ENCODE peak calls at places on chromosomes 3 and 15, in nine cellular contexts. I is EL; D is stimulated activated CD4-positive, alpha-beta T cell treated with anti-CD3 and anti-CD28 coated beads, Interleukin-2, amount 100 ng/mL, for 48 hours; A is CD4-positive, alpha-beta memory T cell; U is cardiac muscle cell; B is amniotic stem cell; K is NCI-H1436; H is stimulated activated CD8-positive, alpha-beta memory T cell treated with anti-CD3 and anti-CD28 coated beads, Interleukin-15, amount 100 ng/mL, for 4 hours; R is NCI-H2171. J is an unnamed sample.

GRCh38 chr15:38454687-38455071 is 752 bp downstream of the FAM98B start:
- DNase-seq in A (no peak), D (no peak), I (no peak), U (peak), R (no peak), H (no peak), K (no peak), B (no peak), J (no peak)

GRCh38 chr3:122231781-122232180 is 48.3 kb downstream of the CASR start:
- DNase-seq in R (no peak), I (no peak), B (no peak), U (no peak), D (no peak), H (no peak), K (no peak), A (no peak), J (no peak)

GRCh38 chr15:60070838-60071493 is 66.9 kb downstream of the FOXB1 start:
- DNase-seq in A (no peak), K (no peak), U (no peak), I (peak), R (no peak), D (no peak), H (no peak), B (peak), J (peak)

GRCh38 chr15:71730277-71731144 is 79.8 kb upstream of the NR2E3 start:
- DNase-seq in R (no peak), I (peak), H (no peak), K (peak), U (peak), B (peak), D (peak), A (peak), J (peak)

GRCh38 chr15:76169013-76169412 is 109.2 kb downstream of the TMEM266 start:
- DNase-seq in U (no peak), R (no peak), A (no peak), B (no peak), I (peak), K (no peak), D (no peak), H (no peak), J (no peak)

GRCh38 chr3:167714871-167715270 is 19.8 kb downstream of the PDCD10 start:
- DNase-seq in R (no peak), B (no peak), A (no peak), H (no peak), D (no peak), U (no peak), I (no peak), K (no peak), J (no peak)

GRCh38 chr3:11172136-11172670 is 17.9 kb downstream of the HRH1 start:
- DNase-seq in D (no peak), B (no peak), H (no peak), A (no peak), U (no peak), K (no peak), R (no peak), I (no peak), J (peak)

GRCh38 chr3:34106879-34107278 is 308.4 kb downstream of the PDCD6IP start:
- DNase-seq in B (no peak), D (peak), I (peak), H (no peak), K (no peak), R (no peak), A (no peak), U (peak), J (peak)

GRCh38 chr3:177729939-177730700 is 532.8 kb upstream of the TBL1XR1 start:
- DNase-seq in I (no peak), H (no peak), B (no peak), R (peak), A (no peak), D (no peak), U (no peak), K (peak), J (no peak)

J was measured in hepatic stellate cell.